ENCODE peak calls at places on chromosomes 16 and 17, in seven cellular contexts. E, A, P, J, D, T and X are unnamed samples.
A peak's percentile ranks its signal among the peaks of the same experiment; 100 is the strongest.

GRCh38 chr17:64706224-64707076 is 44.3 kb upstream of the SMURF2 start:
- DNase-seq in D (no peak), J (no peak), E (peak; percentile 25), T (no peak), A (no peak), P (peak; percentile 37), X (no peak)

GRCh38 chr17:61324540-61324868 is 75.1 kb upstream of the TBX2 start:
- DNase-seq in D (no peak), A (no peak), T (no peak), E (no peak), P (no peak), J (no peak), X (no peak)

GRCh38 chr17:66485272-66485947 is 183.0 kb downstream of the PRKCA start:
- DNase-seq in E (no peak), A (no peak), T (no peak), J (no peak), D (no peak), P (no peak), X (no peak)

GRCh38 chr17:50758524-50758923 is 8.8 kb downstream of the ANKRD40CL start:
- DNase-seq in T (no peak), D (no peak), A (no peak), P (no peak), J (no peak), E (no peak), X (no peak)

GRCh38 chr17:15444805-15445204 is 22.6 kb downstream of the CDRT4 start:
- DNase-seq in P (no peak), T (no peak), A (peak; percentile 21), J (no peak), D (no peak), E (no peak), X (no peak)

GRCh38 chr17:60901806-60902205 is 224.2 kb downstream of the BCAS3 start:
- DNase-seq in T (no peak), A (no peak), E (no peak), P (no peak), D (no peak), J (no peak), X (no peak)

GRCh38 chr17:67129283-67129682 is 84.9 kb downstream of the CACNG1 start:
- DNase-seq in E (no peak), A (no peak), T (no peak), P (no peak), J (no peak), D (no peak), X (no peak)

GRCh38 chr16:55418586-55418985 is 60.4 kb upstream of the MMP2 start:
- DNase-seq in J (no peak), E (no peak), D (no peak), P (no peak), T (no peak), A (no peak), X (no peak)

GRCh38 chr16:56985288-56985961 is 3.9 kb upstream of the NLRC5 start:
- DNase-seq in E (no peak), A (peak; percentile 65), D (no peak), T (no peak), J (no peak), P (peak; percentile 59), X (no peak)

GRCh38 chr17:1264196-1264595 is 6.0 kb upstream of the BHLHA9 start:
- DNase-seq in J (no peak), E (no peak), D (no peak), T (no peak), P (no peak), A (no peak), X (no peak)

GRCh38 chr17:70021726-70022125 is 53.3 kb upstream of the KCNJ16 start:
- DNase-seq in E (no peak), D (no peak), P (no peak), A (no peak), J (no peak), T (no peak), X (no peak)

GRCh38 chr16:1788708-1789100 is 4.8 kb downstream of the IGFALS start:
- DNase-seq in A (no peak), E (peak; percentile 22), T (no peak), J (no peak), D (no peak), P (no peak), X (no peak)

GRCh38 chr16:19434584-19434983 is 16.9 kb downstream of the TMC5 start:
- DNase-seq in A (no peak), E (no peak), T (no peak), D (no peak), P (no peak), J (no peak), X (no peak)

GRCh38 chr17:21843318-21843865 is 151.1 kb downstream of the KCNJ18 start:
- DNase-seq in D (no peak), P (no peak), A (no peak), E (no peak), J (no peak), T (no peak), X (peak; percentile 1)

GRCh38 chr16:56637814-56638750 is at the start of gene MT1A:
- DNase-seq in A (no peak), T (no peak), P (peak; percentile 76), E (peak; percentile 30), D (no peak), J (no peak), X (no peak)

DNA sequence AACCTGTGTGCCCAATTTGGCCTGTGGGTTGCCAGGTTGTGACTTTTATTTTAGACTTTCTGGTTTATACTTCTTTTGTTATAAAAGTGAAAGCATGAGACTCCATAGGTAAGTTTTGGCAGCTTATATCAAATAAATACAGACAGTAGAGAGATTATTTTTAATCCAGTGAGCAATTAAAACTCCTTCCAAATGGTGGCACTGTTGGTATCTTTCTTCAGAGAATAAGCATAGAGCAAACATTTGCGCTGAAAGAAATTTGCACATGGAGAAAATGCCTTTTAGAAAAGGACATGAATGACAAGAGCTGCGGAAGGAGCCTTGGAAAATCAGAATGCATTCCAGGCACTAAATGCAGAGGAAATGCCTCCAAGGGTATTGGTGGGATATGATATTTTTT is 46.1 kb upstream of the DNAJA2 start:
- DNase-seq in P (no peak), E (no peak), T (no peak), J (no peak), A (no peak), D (no peak), X (no peak)
- TF ChIP-seq CTCF in P (no peak), E (no peak), T (peak; percentile 10), J (no peak), A (no peak), D (peak; percentile 21), X (no peak)

DNA sequence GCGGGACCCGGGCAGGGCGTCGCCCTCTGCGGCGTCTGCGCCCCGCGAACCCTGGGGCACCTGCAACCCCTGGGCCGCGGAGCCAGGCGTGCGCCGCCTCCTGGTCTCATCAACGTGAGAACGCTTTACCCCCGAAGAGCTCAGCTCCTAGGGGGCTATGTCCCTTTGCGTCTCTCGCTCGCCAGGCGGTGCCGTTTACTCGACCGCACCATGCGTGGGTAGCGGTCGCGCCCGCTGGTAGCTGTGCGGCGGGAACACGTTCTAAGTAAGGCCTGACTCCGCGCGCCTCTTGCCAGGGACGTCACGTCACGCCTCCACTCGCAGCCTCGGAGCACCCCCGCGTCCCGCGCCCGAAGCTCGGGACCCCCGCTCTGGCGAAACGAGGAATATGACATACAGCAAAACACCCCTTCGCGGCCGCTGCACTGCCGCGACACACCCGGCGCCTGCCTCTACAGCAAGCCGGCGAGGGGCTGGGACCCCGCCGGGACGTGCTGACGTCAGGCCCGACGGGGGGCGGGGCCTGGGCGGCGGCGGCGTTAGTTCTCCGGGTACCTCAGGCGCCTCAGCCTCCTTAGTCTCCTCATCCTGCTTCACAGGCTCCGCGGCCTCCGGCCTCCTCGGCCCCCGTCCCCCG is at the start of gene RAB11FIP3:
- DNase-seq in J (peak; percentile 78), E (peak; percentile 78), T (peak; percentile 92), A (peak; percentile 88), P (peak; percentile 81), D (peak; percentile 92), X (peak; percentile 96)
- TF ChIP-seq CTCF in J (peak; percentile 52), E (peak; percentile 31), T (peak; percentile 49), A (no peak), P (no peak), D (no peak), X (no peak)

GRCh38 chr17:44375196-44376017 is 11.8 kb upstream of the FAM171A2 start:
- DNase-seq in D (no peak), E (no peak), J (no peak), A (no peak), T (no peak), P (no peak), X (no peak)

GRCh38 chr17:44378171-44378705 is 11.2 kb downstream of the ITGA2B start:
- DNase-seq in P (no peak), E (no peak), J (no peak), T (no peak), D (peak; percentile 84), A (no peak), X (no peak)

GRCh38 chr17:44374306-44375195 is 10.9 kb upstream of the FAM171A2 start:
- DNase-seq in D (no peak), P (no peak), T (no peak), J (no peak), E (no peak), A (no peak), X (peak; percentile 62)

GRCh38 chr17:44376779-44377178 is 12.7 kb downstream of the ITGA2B start:
- DNase-seq in J (no peak), D (no peak), E (no peak), T (no peak), P (no peak), A (no peak), X (no peak)

GRCh38 chr17:44376124-44376523 is 12.5 kb upstream of the FAM171A2 start:
- DNase-seq in A (peak; percentile 58), T (no peak), E (no peak), J (peak; percentile 46), P (peak; percentile 17), D (peak; percentile 82), X (peak; percentile 73)
- TF ChIP-seq CTCF in A (peak; percentile 49), T (peak; percentile 34), E (no peak), J (peak; percentile 52), P (peak; percentile 56), D (peak; percentile 37), X (peak; percentile 37)

GRCh38 chr16:50613281-50613991 is 65.2 kb downstream of the NKD1 start:
- DNase-seq in P (no peak), E (peak; percentile 23), T (no peak), J (no peak), A (no peak), D (no peak), X (no peak)

GRCh38 chr16:50612849-50613198 is 64.6 kb downstream of the NKD1 start:
- DNase-seq in J (no peak), T (no peak), D (no peak), E (no peak), A (no peak), P (no peak), X (no peak)

GRCh38 chr16:50611995-50612848 is 64.0 kb downstream of the NKD1 start:
- DNase-seq in P (no peak), J (no peak), D (no peak), T (no peak), A (no peak), E (no peak), X (no peak)

GRCh38 chr16:50610331-50611262 is 62.4 kb downstream of the NKD1 start:
- DNase-seq in P (no peak), D (no peak), E (no peak), T (no peak), A (no peak), J (no peak), X (no peak)

DNA sequence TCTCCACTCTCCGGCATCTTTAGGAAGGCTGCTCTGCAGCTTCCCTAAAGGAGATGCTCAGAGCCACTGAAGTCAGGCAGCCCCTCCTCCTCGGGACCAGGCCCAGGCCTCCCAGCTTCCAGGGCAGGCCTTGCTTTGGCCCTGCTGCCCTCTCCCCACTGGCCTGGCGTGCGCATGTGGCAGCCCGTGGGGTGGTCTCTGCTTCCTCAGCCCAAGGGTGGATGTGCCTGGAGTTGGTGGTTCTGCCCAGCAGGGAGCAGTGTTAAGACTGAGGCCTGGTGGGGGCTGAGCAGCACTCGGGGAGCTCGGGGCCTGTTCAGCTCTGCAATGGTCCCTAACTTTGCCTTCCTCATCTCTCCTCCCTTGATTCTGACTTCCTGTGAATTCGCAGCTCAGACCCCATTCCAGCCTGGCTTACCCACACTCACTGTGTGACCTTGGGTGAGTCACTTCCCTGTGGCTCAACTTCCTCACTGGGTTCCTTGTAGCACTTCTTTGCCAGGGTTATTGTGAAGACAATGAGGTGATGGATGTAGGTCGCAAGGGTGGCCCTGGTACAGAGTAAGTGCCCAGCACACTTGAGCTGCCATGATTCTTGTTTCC is 63.2 kb downstream of the NKD1 start:
- DNase-seq in J (no peak), P (no peak), A (no peak), E (no peak), T (no peak), D (no peak), X (no peak)
- TF ChIP-seq CTCF in J (no peak), P (no peak), A (no peak), E (no peak), T (no peak), D (no peak), X (no peak)